ENCODE peak calls at places on chromosomes 12 and 14, in four cellular contexts. One of them, this sample, is unnamed.
A peak's percentile ranks its signal among the peaks of the same experiment; 100 is the strongest.

GRCh38 chr12:27709932-27710591 is 570 bp upstream of the MRPS35 start:
- DNase-seq in GM13977: no peak
- DNase-seq in substantia nigra: peak; percentile 0
- DNase-seq in activated CD4-positive, alpha-beta T cell treated with anti-CD3 and anti-CD28 coated beads, Interleukin-2, amount 10 ng/mL, durations not matched to agents 7 days and 5 days: peak; percentile 17
- DNase-seq in this sample: peak; percentile 81

GRCh38 chr14:24673534-24674203 is 39.7 kb upstream of the GZMB start:
- DNase-seq in GM13977: no peak
- DNase-seq in activated CD4-positive, alpha-beta T cell treated with anti-CD3 and anti-CD28 coated beads, Interleukin-2, amount 10 ng/mL, durations not matched to agents 7 days and 5 days: peak; percentile 86
- DNase-seq in substantia nigra: no peak
- DNase-seq in this sample: no peak

GRCh38 chr14:74932401-74932901 is 9.4 kb upstream of the RPS6KL1 start:
- DNase-seq in activated CD4-positive, alpha-beta T cell treated with anti-CD3 and anti-CD28 coated beads, Interleukin-2, amount 10 ng/mL, durations not matched to agents 7 days and 5 days: no peak
- DNase-seq in substantia nigra: no peak
- DNase-seq in GM13977: no peak
- DNase-seq in this sample: no peak

GRCh38 chr14:63713765-63714164 is 14.1 kb downstream of the SGPP1 start:
- DNase-seq in activated CD4-positive, alpha-beta T cell treated with anti-CD3 and anti-CD28 coated beads, Interleukin-2, amount 10 ng/mL, durations not matched to agents 7 days and 5 days: no peak
- DNase-seq in substantia nigra: no peak
- DNase-seq in GM13977: no peak
- DNase-seq in this sample: no peak

GRCh38 chr12:76311796-76312195 is 36.4 kb downstream of the BBS10 start:
- DNase-seq in activated CD4-positive, alpha-beta T cell treated with anti-CD3 and anti-CD28 coated beads, Interleukin-2, amount 10 ng/mL, durations not matched to agents 7 days and 5 days: no peak
- DNase-seq in substantia nigra: no peak
- DNase-seq in GM13977: no peak
- DNase-seq in this sample: no peak

GRCh38 chr12:112386726-112387125 is 4.5 kb upstream of the HECTD4 start:
- DNase-seq in substantia nigra: no peak
- DNase-seq in activated CD4-positive, alpha-beta T cell treated with anti-CD3 and anti-CD28 coated beads, Interleukin-2, amount 10 ng/mL, durations not matched to agents 7 days and 5 days: no peak
- DNase-seq in GM13977: no peak
- DNase-seq in this sample: no peak

GRCh38 chr14:104972301-104973211 is 5.6 kb downstream of the AHNAK2 start:
- DNase-seq in substantia nigra: no peak
- DNase-seq in activated CD4-positive, alpha-beta T cell treated with anti-CD3 and anti-CD28 coated beads, Interleukin-2, amount 10 ng/mL, durations not matched to agents 7 days and 5 days: no peak
- DNase-seq in GM13977: no peak
- DNase-seq in this sample: peak; percentile 88

GRCh38 chr12:52006726-52007157 is at the start of gene TAMALIN:
- DNase-seq in substantia nigra: peak; percentile 63
- DNase-seq in GM13977: peak; percentile 87
- DNase-seq in activated CD4-positive, alpha-beta T cell treated with anti-CD3 and anti-CD28 coated beads, Interleukin-2, amount 10 ng/mL, durations not matched to agents 7 days and 5 days: peak; percentile 74
- DNase-seq in this sample: no peak

GRCh38 chr12:120453060-120453761 is 7.0 kb downstream of the GATC start:
- DNase-seq in activated CD4-positive, alpha-beta T cell treated with anti-CD3 and anti-CD28 coated beads, Interleukin-2, amount 10 ng/mL, durations not matched to agents 7 days and 5 days: no peak
- DNase-seq in GM13977: no peak
- DNase-seq in substantia nigra: no peak
- DNase-seq in this sample: no peak

GRCh38 chr12:42481368-42481767 is 108.2 kb downstream of the PRICKLE1 start:
- DNase-seq in GM13977: no peak
- DNase-seq in substantia nigra: no peak
- DNase-seq in activated CD4-positive, alpha-beta T cell treated with anti-CD3 and anti-CD28 coated beads, Interleukin-2, amount 10 ng/mL, durations not matched to agents 7 days and 5 days: no peak
- DNase-seq in this sample: no peak

GRCh38 chr12:57604454-57605307 is at the start of gene DTX3:
- DNase-seq in GM13977: peak; percentile 81
- DNase-seq in substantia nigra: peak; percentile 78
- DNase-seq in activated CD4-positive, alpha-beta T cell treated with anti-CD3 and anti-CD28 coated beads, Interleukin-2, amount 10 ng/mL, durations not matched to agents 7 days and 5 days: peak; percentile 45
- DNase-seq in this sample: no peak

GRCh38 chr12:2475984-2476383 is 318.8 kb upstream of the FKBP4 start:
- DNase-seq in activated CD4-positive, alpha-beta T cell treated with anti-CD3 and anti-CD28 coated beads, Interleukin-2, amount 10 ng/mL, durations not matched to agents 7 days and 5 days: no peak
- DNase-seq in GM13977: no peak
- DNase-seq in substantia nigra: no peak
- DNase-seq in this sample: no peak

GRCh38 chr12:42705863-42706262 is 116.3 kb upstream of the PRICKLE1 start:
- DNase-seq in activated CD4-positive, alpha-beta T cell treated with anti-CD3 and anti-CD28 coated beads, Interleukin-2, amount 10 ng/mL, durations not matched to agents 7 days and 5 days: no peak
- DNase-seq in GM13977: no peak
- DNase-seq in substantia nigra: no peak
- DNase-seq in this sample: no peak

This sample was measured in HT-29.